ENCODE peak calls at places on chromosome 15, in four cellular contexts. A is WTC11, Q is GM13977, J is AG10803. I is an unnamed sample.

GRCh38 chr15:61038387-61038786 is 190.7 kb downstream of the RORA start:
- DNase-seq in J (peak), Q (no peak), A (no peak), I (no peak)

GRCh38 chr15:47301481-47301880 is 415.8 kb upstream of the SEMA6D start:
- DNase-seq in Q (no peak), J (no peak), A (no peak), I (no peak)

GRCh38 chr15:69904296-69904560 is 193.5 kb downstream of the TLE3 start:
- DNase-seq in Q (no peak), A (no peak), J (no peak), I (no peak)

GRCh38 chr15:94162946-94163345 is 68.4 kb upstream of the MCTP2 start:
- DNase-seq in Q (no peak), J (no peak), A (no peak), I (no peak)

GRCh38 chr15:60591491-60592385 is 112.8 kb upstream of the ICE2 start:
- DNase-seq in Q (peak), J (peak), A (peak), I (peak)

GRCh38 chr15:67690936-67691335 is 134.4 kb upstream of the SKOR1 start:
- DNase-seq in J (peak), A (no peak), Q (no peak), I (no peak)

GRCh38 chr15:35886765-35887164 is 340.8 kb upstream of the DPH6 start:
- DNase-seq in A (no peak), J (peak), Q (no peak), I (no peak)

GRCh38 chr15:47337106-47337505 is 380.2 kb upstream of the SEMA6D start:
- DNase-seq in A (no peak), Q (no peak), J (no peak), I (no peak)

GRCh38 chr15:98580577-98580976 is 67.8 kb upstream of the IGF1R start:
- DNase-seq in A (peak), Q (no peak), J (peak), I (peak)

GRCh38 chr15:40333922-40334492 is 6.7 kb downstream of the CCDC9B start:
- DNase-seq in Q (peak), J (peak), A (no peak), I (no peak)

GRCh38 chr15:90750186-90750585 is 33.0 kb downstream of the BLM start:
- DNase-seq in J (no peak), A (no peak), Q (no peak), I (no peak)

GRCh38 chr15:81914734-81915234 is 131.0 kb downstream of the MEX3B start:
- DNase-seq in J (no peak), A (no peak), Q (no peak), I (no peak)

GRCh38 chr15:48790716-48791115 is 20.2 kb downstream of the CEP152 start:
- DNase-seq in A (no peak), Q (no peak), J (peak), I (no peak)

GRCh38 chr15:25181290-25182097 is 226.7 kb downstream of the SNRPN start:
- DNase-seq in A (peak), Q (no peak), J (no peak), I (peak)

GRCh38 chr15:38547255-38547997 is 17.2 kb downstream of the RASGRP1 start:
- DNase-seq in Q (no peak), J (peak), A (no peak), I (no peak)

GRCh38 chr15:89486726-89487050 is 9.7 kb downstream of the RHCG start:
- DNase-seq in A (peak), J (no peak), Q (peak), I (no peak)

GRCh38 chr15:65812467-65812866 is 20.4 kb upstream of the DENND4A start:
- DNase-seq in A (no peak), Q (no peak), J (no peak), I (no peak)

GRCh38 chr15:90742082-90742481 is 24.9 kb downstream of the BLM start:
- DNase-seq in Q (no peak), J (no peak), A (no peak), I (no peak)

GRCh38 chr15:70023769-70024491 is 73.8 kb downstream of the TLE3 start:
- DNase-seq in J (peak), Q (no peak), A (no peak), I (no peak)

GRCh38 chr15:62758126-62758951 is 284.2 kb upstream of the TPM1 start:
- DNase-seq in A (no peak), Q (no peak), J (peak), I (no peak)

GRCh38 chr15:40785158-40785557 is 15.4 kb downstream of the C15orf62 start:
- DNase-seq in A (no peak), Q (no peak), J (no peak), I (no peak)

GRCh38 chr15:84886211-84886983 is 1.9 kb downstream of the SLC28A1 start:
- DNase-seq in Q (no peak), A (no peak), J (no peak), I (no peak)

GRCh38 chr15:66409565-66410108 is 22.9 kb downstream of the MAP2K1 start:
- DNase-seq in A (no peak), J (no peak), Q (no peak), I (no peak)

GRCh38 chr15:84859143-84859542 is 25.3 kb upstream of the SLC28A1 start:
- DNase-seq in Q (no peak), J (no peak), A (no peak), I (no peak)

GRCh38 chr15:34607832-34608231 is 24.4 kb upstream of the GOLGA8B start:
- DNase-seq in Q (no peak), J (no peak), A (no peak), I (no peak)

GRCh38 chr15:53974813-53975212 is 3.4 kb upstream of the UNC13C start:
- DNase-seq in Q (no peak), J (no peak), A (no peak), I (no peak)

GRCh38 chr15:40306908-40307307 is 827 bp downstream of the PLCB2 start:
- DNase-seq in A (no peak), J (no peak), Q (no peak), I (no peak)

GRCh38 chr15:26864664-26865191 is 2.1 kb upstream of the GABRA5 start:
- DNase-seq in Q (no peak), J (peak), A (peak), I (no peak)

GRCh38 chr15:25508369-25509002 is 69.7 kb upstream of the UBE3A start:
- DNase-seq in Q (peak), J (peak), A (no peak), I (no peak)

GRCh38 chr15:61100512-61100911 is 128.6 kb downstream of the RORA start:
- DNase-seq in A (no peak), Q (no peak), J (no peak), I (no peak)

GRCh38 chr15:68340711-68341671 is 63.4 kb downstream of the FEM1B start:
- DNase-seq in A (no peak), Q (no peak), J (no peak), I (no peak)

GRCh38 chr15:80182611-80183210 is 29.9 kb downstream of the FAH start:
- DNase-seq in J (peak), A (no peak), Q (no peak), I (no peak)

GRCh38 chr15:65862682-65863081 is 6.6 kb upstream of the RAB11A start:
- DNase-seq in A (peak), Q (peak), J (peak), I (no peak)

GRCh38 chr15:82851981-82852511 is 42.6 kb downstream of the WHAMM start:
- DNase-seq in A (no peak), J (peak), Q (no peak), I (peak)

GRCh38 chr15:90001683-90002427 is 731 bp downstream of the ZNF710 start:
- DNase-seq in Q (peak), A (peak), J (peak), I (no peak)

GRCh38 chr15:87207945-87208580 is 1048.5 kb downstream of the NTRK3 start:
- DNase-seq in J (peak), A (no peak), Q (no peak), I (no peak)

GRCh38 chr15:53530762-53531161 is 228.7 kb downstream of the WDR72 start:
- DNase-seq in Q (no peak), A (no peak), J (no peak), I (no peak)

GRCh38 chr15:57464480-57464879 is 88.2 kb downstream of the CGNL1 start:
- DNase-seq in Q (no peak), A (no peak), J (no peak), I (no peak)
- TF ChIP-seq CTCF in Q (no peak), A (no peak), J (no peak), I (no peak)

GRCh38 chr15:36926422-36926815 is 173.9 kb downstream of the MEIS2 start:
- DNase-seq in Q (no peak), A (no peak), J (no peak), I (no peak)
- TF ChIP-seq CTCF in Q (no peak), A (no peak), J (no peak), I (no peak)

DNA sequence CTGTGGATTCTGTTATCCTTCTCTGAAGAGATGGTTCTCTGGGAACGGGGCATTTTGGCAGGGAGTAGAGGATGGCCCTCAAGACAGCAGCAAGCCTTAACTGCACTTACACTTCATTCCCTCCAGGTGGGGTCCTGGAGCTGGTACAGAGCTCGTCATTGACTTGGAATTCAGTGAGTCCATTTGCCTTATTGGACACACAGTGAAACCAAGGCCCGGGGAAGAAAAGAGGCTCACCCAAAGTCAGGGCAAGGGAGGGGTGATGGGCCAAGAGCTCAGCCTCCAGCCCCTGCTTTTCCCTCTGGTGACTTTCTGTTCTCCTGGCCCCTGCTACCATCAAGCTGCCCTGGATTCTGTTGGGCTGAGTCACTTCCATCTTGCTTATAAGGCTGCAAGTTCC is 125.6 kb downstream of the ETFA start:
- DNase-seq in J (peak), Q (peak), A (peak), I (no peak)
- TF ChIP-seq CTCF in J (peak), Q (peak), A (peak), I (peak)

GRCh38 chr15:50828610-50829206 is 63.2 kb upstream of the SPPL2A start:
- DNase-seq in Q (no peak), J (peak), A (no peak), I (no peak)
- TF ChIP-seq CTCF in Q (no peak), J (peak), A (no peak), I (no peak)

GRCh38 chr15:100531823-100532222 is 3.1 kb upstream of the CERS3 start:
- DNase-seq in Q (no peak), J (no peak), A (no peak), I (no peak)

GRCh38 chr15:100537326-100537725 is 8.6 kb upstream of the CERS3 start:
- DNase-seq in A (no peak), J (no peak), Q (no peak), I (no peak)

GRCh38 chr15:100529556-100529955 is 806 bp upstream of the CERS3 start:
- DNase-seq in A (no peak), Q (no peak), J (no peak), I (no peak)

GRCh38 chr15:100536733-100537132 is 8.0 kb upstream of the CERS3 start:
- DNase-seq in A (no peak), Q (no peak), J (no peak), I (no peak)

GRCh38 chr15:100533934-100534333 is 5.2 kb upstream of the CERS3 start:
- DNase-seq in A (no peak), J (no peak), Q (no peak), I (no peak)
- TF ChIP-seq CTCF in A (no peak), J (no peak), Q (no peak), I (no peak)

GRCh38 chr15:52336530-52336929 is 40.9 kb upstream of the MYO5C start:
- DNase-seq in A (no peak), Q (no peak), J (no peak), I (no peak)
- TF ChIP-seq CTCF in A (no peak), Q (no peak), J (no peak), I (no peak)

GRCh38 chr15:42737529-42738328 is 801 bp upstream of the CDAN1 start:
- DNase-seq in A (no peak), J (no peak), Q (no peak), I (peak)
- TF ChIP-seq CTCF in A (no peak), J (no peak), Q (no peak), I (no peak)

I was measured in type B pancreatic cell.